ENCODE peak calls at places on chromosomes 3 and 15, in five cellular contexts. U is body of pancreas, I is Peyer's patch, F is ovary, M is suprapubic skin. Q is an unnamed sample.

GRCh38 chr3:17894434-17895060 is 152.1 kb upstream of the TBC1D5 start:
- DNase-seq in M (no peak), I (peak), U (peak), F (no peak), Q (no peak)

GRCh38 chr3:83968386-83968785 is 990.4 kb upstream of the CADM2 start:
- DNase-seq in M (no peak), I (no peak), U (no peak), F (no peak), Q (no peak)

GRCh38 chr3:177816667-177817208 is 619.5 kb upstream of the TBL1XR1 start:
- DNase-seq in U (no peak), F (no peak), I (no peak), M (no peak), Q (peak)

GRCh38 chr15:75314552-75315290 is 21.1 kb upstream of the COMMD4 start:
- DNase-seq in I (no peak), F (no peak), U (no peak), M (no peak), Q (no peak)

GRCh38 chr15:39629906-39630305 is 49.0 kb downstream of the THBS1 start:
- DNase-seq in U (no peak), I (no peak), M (no peak), F (no peak), Q (no peak)

GRCh38 chr3:136626448-136626847 is 125.7 kb downstream of the STAG1 start:
- DNase-seq in U (no peak), M (no peak), F (no peak), I (no peak), Q (no peak)

GRCh38 chr15:42507514-42507913 is 12.1 kb downstream of the SNAP23 start:
- DNase-seq in M (no peak), F (no peak), U (no peak), I (no peak), Q (no peak)

GRCh38 chr3:49880581-49881328 is 11.0 kb upstream of the CAMKV start:
- DNase-seq in M (no peak), F (no peak), U (no peak), I (no peak), Q (no peak)

GRCh38 chr3:70982274-70982673 is 601.3 kb downstream of the FOXP1 start:
- DNase-seq in U (no peak), F (no peak), I (no peak), M (no peak), Q (no peak)
- H3K27ac ChIP-seq in U (peak), F (no peak), I (no peak), M (peak), Q (peak)

GRCh38 chr3:154023148-154023547 is 98.0 kb upstream of the ARHGEF26 start:
- DNase-seq in U (no peak), I (no peak), M (no peak), F (no peak), Q (no peak)

GRCh38 chr3:154022603-154023002 is 98.6 kb upstream of the ARHGEF26 start:
- DNase-seq in F (no peak), U (no peak), M (no peak), I (no peak), Q (no peak)

GRCh38 chr3:154015307-154015706 is 105.9 kb upstream of the ARHGEF26 start:
- DNase-seq in U (no peak), I (no peak), F (no peak), M (no peak), Q (no peak)

DNA sequence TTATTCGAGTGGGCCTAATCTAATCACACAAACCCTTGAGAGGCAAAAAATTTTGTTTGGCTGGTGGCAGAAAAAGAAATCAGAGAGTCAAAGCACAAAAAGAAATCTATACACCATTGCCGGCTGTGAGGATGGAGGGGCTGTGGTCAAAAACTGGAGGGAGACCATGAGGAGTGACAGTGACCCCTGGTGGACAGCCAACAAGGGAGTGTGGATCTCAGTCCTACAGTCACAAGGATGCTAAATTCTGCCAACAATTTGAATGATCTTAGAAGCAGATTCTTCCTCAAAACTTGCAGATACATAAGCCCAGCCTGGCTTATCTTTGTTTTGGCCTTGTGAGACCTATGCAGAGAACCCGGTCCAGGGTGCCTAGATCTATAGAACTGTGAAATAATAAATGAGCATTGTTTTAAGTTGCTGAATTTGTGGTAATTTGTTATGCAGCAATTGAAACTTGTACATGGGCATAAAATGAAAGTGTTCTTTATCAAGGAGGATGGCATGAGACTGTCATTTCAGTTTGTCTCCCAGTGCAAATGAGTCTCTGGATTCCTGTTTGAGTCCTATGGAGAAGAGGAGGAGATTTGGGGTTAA is 103.0 kb upstream of the ARHGEF26 start:
- DNase-seq in F (no peak), I (peak), U (peak), M (no peak), Q (no peak)
- TF ChIP-seq CTCF in F (no peak), I (peak), U (no peak), M (no peak), Q (no peak)

GRCh38 chr3:52056968-52057805 is 816 bp upstream of the DUSP7 start:
- DNase-seq in F (peak), M (peak), U (peak), I (peak), Q (peak)
- TF ChIP-seq POLR2A in F (peak), M (no peak), U (peak), I (no peak), Q (peak)

GRCh38 chr3:111069974-111070751 is 1.5 kb upstream of the NECTIN3 start:
- DNase-seq in F (peak), I (peak), M (no peak), U (peak), Q (peak)
- H3K27ac ChIP-seq in F (peak), I (peak), M (peak), U (peak), Q (peak)

GRCh38 chr3:168624892-168625291 is 529.2 kb upstream of the GOLIM4 start:
- DNase-seq in U (no peak), F (no peak), M (no peak), I (no peak), Q (no peak)
- TF ChIP-seq CTCF in U (no peak), F (no peak), M (no peak), I (no peak), Q (no peak)

GRCh38 chr3:93973160-93974126 is at the start of gene PROS1:
- DNase-seq in I (peak), U (peak), M (peak), F (peak), Q (peak)
- TF ChIP-seq POLR2A in I (no peak), U (peak), M (peak), F (peak), Q (no peak)

DNA sequence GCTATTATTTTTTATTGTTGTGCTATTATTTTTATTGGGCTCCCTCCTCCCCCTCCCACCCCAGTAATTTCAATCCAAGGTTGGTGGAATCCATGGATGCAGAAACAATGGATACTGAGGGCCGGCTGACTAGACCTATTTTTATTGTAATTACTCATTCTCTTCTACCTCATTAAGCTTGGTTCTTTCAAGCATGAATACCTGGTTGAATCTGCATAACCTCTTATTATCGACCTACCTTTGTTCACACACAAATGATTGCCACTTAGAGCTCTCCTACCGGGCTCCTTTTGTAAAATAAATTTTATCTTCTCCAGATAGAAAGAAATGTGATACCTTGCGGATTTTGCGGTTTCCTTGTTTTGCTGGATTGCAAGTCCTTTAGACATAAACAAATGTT is 31.6 kb downstream of the BTD start:
- DNase-seq in F (no peak), M (no peak), U (no peak), I (no peak), Q (no peak)
- H3K27ac ChIP-seq in F (no peak), M (no peak), U (no peak), I (no peak), Q (peak)

DNA sequence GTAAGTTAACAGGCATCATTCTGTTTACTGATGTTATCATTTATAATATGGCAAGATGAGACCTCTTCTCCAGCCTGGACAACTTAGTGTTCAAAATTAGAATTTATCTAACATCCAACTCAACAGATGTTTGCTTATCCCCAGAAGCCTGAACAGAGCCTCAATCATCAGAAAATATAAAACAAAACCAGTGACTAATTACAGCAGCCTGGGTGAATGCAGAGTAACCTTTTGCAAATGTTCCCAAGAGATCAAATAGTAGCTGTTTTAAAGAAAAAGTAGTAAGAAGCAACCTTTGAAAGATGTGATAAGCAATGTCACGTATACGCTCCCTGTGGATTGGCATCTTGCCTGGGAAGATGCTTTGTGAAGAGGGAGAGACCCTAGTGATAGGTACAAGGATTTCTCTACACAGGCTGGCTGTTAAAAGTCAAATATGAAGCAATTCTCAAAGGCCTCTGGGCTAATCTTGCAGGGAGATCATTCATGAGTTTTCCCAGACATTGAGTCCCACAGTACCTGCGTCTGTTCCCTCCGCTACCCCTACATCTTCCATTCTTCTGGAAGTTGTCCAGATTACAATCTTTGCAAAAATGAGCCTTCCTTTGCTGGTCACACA is 39.3 kb upstream of the PRICKLE2 start:
- DNase-seq in I (no peak), M (no peak), U (no peak), F (no peak), Q (no peak)
- TF ChIP-seq CTCF in I (no peak), M (no peak), U (no peak), F (no peak), Q (no peak)

GRCh38 chr3:128906031-128906803 is 26.8 kb downstream of the ACAD9 start:
- DNase-seq in U (no peak), M (no peak), I (no peak), F (no peak), Q (no peak)
- TF ChIP-seq POLR2A in U (no peak), M (no peak), I (no peak), F (no peak), Q (no peak)

Q was measured in thyroid gland.